ENCODE peak calls at places on chromosome 1, in ten cellular contexts. H is tibial nerve, E is transverse colon, M is HepG2, V is esophagus squamous epithelium, W is body of pancreas, B is IMR-90, K is esophagus muscularis mucosa, O is stomach, D is adrenal gland. U is an unnamed sample. For H3K4me1, the result is how much of the 10 kb centered on the place peaks cover.

GRCh38 chr1:173392895-173393654 is 84.1 kb upstream of the PRDX6 start:
- DNase-seq in H (no peak), E (no peak), M (no peak), V (no peak), W (no peak), B (peak), K (no peak), O (no peak), D (peak), U (no peak)

GRCh38 chr1:150268342-150268705 is 492 bp downstream of the APH1A start:
- DNase-seq in H (no peak), E (peak), M (no peak), V (no peak), W (peak), B (no peak), K (no peak), O (peak), D (peak), U (peak)

GRCh38 chr1:240876071-240876470 is 264.1 kb upstream of the GREM2 start:
- DNase-seq in H (no peak), E (no peak), M (no peak), V (no peak), W (no peak), B (no peak), K (no peak), O (no peak), D (no peak), U (no peak)

GRCh38 chr1:174008261-174008660 is 13.9 kb downstream of the RC3H1 start:
- DNase-seq in H (no peak), E (no peak), M (no peak), V (no peak), W (no peak), B (no peak), K (no peak), O (no peak), D (no peak), U (no peak)

GRCh38 chr1:241081473-241081872 is 275.5 kb downstream of the RGS7 start:
- DNase-seq in H (no peak), E (no peak), M (no peak), V (no peak), W (no peak), B (no peak), K (no peak), O (no peak), D (no peak), U (no peak)

GRCh38 chr1:35443768-35444518 is 113.3 kb downstream of the KIAA0319L start:
- DNase-seq in H (no peak), E (no peak), M (peak), V (no peak), W (no peak), B (peak), K (peak), O (no peak), D (no peak), U (no peak)

GRCh38 chr1:117615474-117615873 is 9.6 kb downstream of the TENT5C start:
- DNase-seq in H (no peak), E (no peak), M (no peak), V (no peak), W (no peak), B (no peak), K (no peak), O (no peak), D (no peak), U (no peak)

GRCh38 chr1:22212400-22213233 is 69.7 kb upstream of the WNT4 start:
- DNase-seq in H (no peak), E (no peak), M (no peak), V (no peak), W (no peak), B (no peak), K (no peak), O (no peak), D (no peak), U (no peak)

GRCh38 chr1:37691497-37692077 is 729 bp upstream of the CDCA8 start:
- DNase-seq in H (peak), E (peak), M (peak), V (no peak), W (peak), B (peak), K (no peak), O (peak), D (peak), U (peak)

GRCh38 chr1:119007343-119007671 is 19.2 kb upstream of the TBX15 start:
- DNase-seq in H (no peak), E (no peak), M (no peak), V (no peak), W (no peak), B (no peak), K (no peak), O (no peak), D (no peak), U (no peak)

GRCh38 chr1:62407398-62408009 is 29.3 kb upstream of the USP1 start:
- DNase-seq in H (no peak), E (no peak), M (peak), V (no peak), W (no peak), B (peak), K (no peak), O (no peak), D (peak), U (no peak)

GRCh38 chr1:154910851-154911250 is 25.7 kb downstream of the PMVK start:
- DNase-seq in H (no peak), E (no peak), M (no peak), V (no peak), W (no peak), B (no peak), K (no peak), O (no peak), D (no peak), U (no peak)

GRCh38 chr1:17860812-17861211 is 105.7 kb downstream of the ACTL8 start:
- DNase-seq in H (no peak), E (no peak), M (no peak), V (no peak), W (no peak), B (no peak), K (no peak), O (no peak), D (no peak), U (no peak)

GRCh38 chr1:2526824-2527552 is 592 bp upstream of the PANK4 start:
- DNase-seq in H (no peak), E (peak), M (no peak), V (no peak), W (no peak), B (peak), K (no peak), O (no peak), D (peak), U (no peak)

DNA sequence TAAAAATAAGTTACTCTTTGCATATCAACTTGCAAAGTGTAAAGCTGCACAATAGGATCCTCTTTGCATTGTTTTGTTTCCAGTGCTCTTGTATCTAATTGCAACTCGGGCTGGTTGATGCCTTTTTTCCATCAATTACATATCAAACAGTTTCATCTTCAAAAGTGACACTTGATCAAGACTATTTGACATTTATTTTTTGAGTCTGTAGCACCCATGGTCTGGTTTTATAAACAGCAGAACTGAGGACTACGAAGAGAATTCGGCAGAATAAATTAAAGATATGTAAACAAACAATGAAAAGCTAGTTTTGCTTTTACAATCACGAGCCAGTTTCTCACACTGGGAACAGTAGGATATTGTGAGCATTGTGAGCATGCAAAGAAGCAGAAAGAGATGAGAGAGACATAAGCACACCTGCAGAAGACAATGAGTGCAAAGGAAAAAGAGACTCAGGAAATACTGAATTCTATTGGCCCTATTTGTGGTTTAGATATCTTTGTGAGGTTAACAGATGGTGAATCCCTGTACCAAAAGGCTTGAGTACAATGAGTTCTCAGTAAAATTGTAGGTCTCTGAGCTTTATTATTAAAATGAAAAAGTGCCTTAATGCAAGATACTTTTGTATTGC is 45.4 kb downstream of the RPL5 start:
- DNase-seq in H (no peak), E (no peak), M (no peak), V (no peak), W (no peak), B (no peak), K (no peak), O (no peak), D (no peak), U (no peak)
- TF ChIP-seq POLR2A in H (no peak), E (no peak), M (no peak), V (no peak), W (no peak), B (no peak), K (no peak), O (no peak), D (no peak), U (no peak)

GRCh38 chr1:232450626-232451025 is 179.3 kb downstream of the SIPA1L2 start:
- DNase-seq in H (no peak), E (no peak), M (no peak), V (no peak), W (no peak), B (peak), K (no peak), O (no peak), D (no peak), U (no peak)

GRCh38 chr1:232456720-232457119 is 173.2 kb downstream of the SIPA1L2 start:
- DNase-seq in H (no peak), E (no peak), M (no peak), V (no peak), W (no peak), B (no peak), K (no peak), O (no peak), D (no peak), U (no peak)

GRCh38 chr1:232452137-232452536 is 177.8 kb downstream of the SIPA1L2 start:
- DNase-seq in H (no peak), E (no peak), M (no peak), V (no peak), W (no peak), B (no peak), K (no peak), O (no peak), D (no peak), U (no peak)

GRCh38 chr1:232457607-232458006 is 172.3 kb downstream of the SIPA1L2 start:
- DNase-seq in H (no peak), E (no peak), M (no peak), V (no peak), W (no peak), B (no peak), K (no peak), O (no peak), D (no peak), U (no peak)

GRCh38 chr1:232454487-232454886 is 175.4 kb downstream of the SIPA1L2 start:
- DNase-seq in H (no peak), E (no peak), M (no peak), V (no peak), W (no peak), B (no peak), K (no peak), O (no peak), D (no peak), U (no peak)
- H3K4me1 ChIP-seq in H (under half), E (under half), M (under half), V (under half), W (under half), B (under half), K (under half), O (under half), D (under half), U (under half)

DNA sequence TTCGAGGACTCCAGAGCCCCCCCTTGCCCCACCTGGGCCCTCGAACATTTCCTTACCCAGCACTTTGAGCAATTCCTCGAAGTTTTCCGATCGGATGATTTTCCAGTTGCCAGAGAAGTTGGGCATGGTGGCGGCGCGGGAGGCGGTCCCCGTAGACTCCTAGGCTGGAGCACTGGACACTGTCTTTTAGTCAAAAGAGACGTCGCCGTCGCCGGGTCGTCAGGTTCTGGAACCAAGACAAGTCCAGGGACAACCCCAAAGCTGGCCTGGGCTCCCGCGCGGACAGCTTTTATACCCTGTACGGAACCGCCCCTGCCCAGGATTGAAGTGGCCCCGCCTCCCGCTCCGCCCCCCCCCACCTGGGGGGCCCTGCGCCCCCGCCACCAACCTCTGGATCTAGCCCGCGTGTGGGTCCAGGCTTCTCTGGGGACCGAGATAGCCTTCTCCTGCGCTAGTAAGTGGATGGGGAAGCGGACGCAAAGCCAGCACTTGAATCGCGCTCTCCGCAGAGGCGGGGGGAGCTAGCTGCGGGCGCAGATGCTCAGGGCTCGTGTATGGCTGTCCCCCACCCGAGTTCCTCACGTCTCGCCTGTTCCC is at the start of gene CRABP2:
- DNase-seq in H (no peak), E (peak), M (no peak), V (no peak), W (peak), B (no peak), K (no peak), O (no peak), D (peak), U (no peak)
- TF ChIP-seq POLR2A in H (no peak), E (no peak), M (no peak), V (no peak), W (no peak), B (no peak), K (no peak), O (no peak), D (no peak), U (no peak)

DNA sequence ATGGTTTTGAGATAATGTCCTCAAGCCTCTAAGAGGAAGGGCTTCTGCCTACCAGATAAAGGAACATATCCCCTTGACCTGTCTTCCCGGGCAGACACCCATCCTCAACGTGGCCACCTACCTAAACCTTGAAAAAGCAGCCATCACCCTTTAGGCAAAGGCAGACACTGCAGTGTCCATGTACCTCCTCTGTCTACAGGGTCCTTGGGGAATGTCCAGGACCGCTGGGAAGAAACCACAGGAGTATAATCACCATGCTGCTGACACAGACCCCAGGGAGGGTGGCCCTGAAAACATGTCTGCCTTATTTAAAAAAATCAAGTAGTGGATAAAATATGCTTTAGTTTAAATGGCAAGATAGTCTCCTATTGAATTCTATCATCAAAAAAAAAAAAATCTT is 16.6 kb downstream of the BCAR3 start:
- DNase-seq in H (no peak), E (no peak), M (no peak), V (no peak), W (no peak), B (no peak), K (no peak), O (no peak), D (no peak), U (no peak)
- H3K4me1 ChIP-seq in H (half or more), E (under half), M (half or more), V (half or more), W (under half), B (half or more), K (half or more), O (under half), D (half or more), U (under half)

U was measured in breast epithelium.